ENCODE peak calls at places on chromosome 15, in six cellular contexts. One of them, this sample, is unnamed.

GRCh38 chr15:90300988-90301715 is 35.7 kb downstream of the NGRN start:
- DNase-seq in stomach: peak
- DNase-seq in SJSA1: peak
- DNase-seq in astrocyte: no peak
- DNase-seq in GM23338: peak
- DNase-seq in A549: peak
- DNase-seq in this sample: no peak

GRCh38 chr15:56428821-56429458 is 36.0 kb downstream of the MNS1 start:
- DNase-seq in stomach: no peak
- DNase-seq in SJSA1: no peak
- DNase-seq in astrocyte: peak
- DNase-seq in GM23338: peak
- DNase-seq in A549: peak
- DNase-seq in this sample: no peak

GRCh38 chr15:22262613-22263020 is 182.3 kb downstream of the OR4M2 start:
- DNase-seq in stomach: no peak
- DNase-seq in SJSA1: no peak
- DNase-seq in astrocyte: no peak
- DNase-seq in GM23338: no peak
- DNase-seq in A549: peak
- DNase-seq in this sample: no peak

GRCh38 chr15:44710236-44711088 is 661 bp downstream of the PATL2 start:
- DNase-seq in stomach: peak
- DNase-seq in SJSA1: no peak
- DNase-seq in astrocyte: peak
- DNase-seq in GM23338: peak
- DNase-seq in A549: peak
- DNase-seq in this sample: no peak

GRCh38 chr15:44802336-44802735 is 66.0 kb downstream of the TRIM69 start:
- DNase-seq in stomach: no peak
- DNase-seq in SJSA1: no peak
- DNase-seq in astrocyte: no peak
- DNase-seq in GM23338: no peak
- DNase-seq in A549: no peak
- DNase-seq in this sample: no peak

GRCh38 chr15:100602822-100603393 is 519 bp downstream of the ASB7 start:
- DNase-seq in stomach: no peak
- DNase-seq in SJSA1: peak
- DNase-seq in astrocyte: peak
- DNase-seq in GM23338: peak
- DNase-seq in A549: peak
- DNase-seq in this sample: no peak

GRCh38 chr15:60090747-60091146 is 86.6 kb downstream of the FOXB1 start:
- DNase-seq in stomach: no peak
- DNase-seq in SJSA1: no peak
- DNase-seq in astrocyte: no peak
- DNase-seq in GM23338: no peak
- DNase-seq in A549: peak
- DNase-seq in this sample: no peak

GRCh38 chr15:72271895-72272212 is 500 bp downstream of the PARP6 start:
- DNase-seq in stomach: no peak
- DNase-seq in SJSA1: no peak
- DNase-seq in astrocyte: peak
- DNase-seq in GM23338: peak
- DNase-seq in A549: peak
- DNase-seq in this sample: no peak

GRCh38 chr15:69081310-69082004 is 67.0 kb downstream of the NOX5 start:
- DNase-seq in stomach: no peak
- DNase-seq in SJSA1: no peak
- DNase-seq in astrocyte: peak
- DNase-seq in GM23338: peak
- DNase-seq in A549: no peak
- DNase-seq in this sample: peak

GRCh38 chr15:82585072-82585471 is 44.8 kb upstream of the RPS17 start:
- DNase-seq in stomach: no peak
- DNase-seq in SJSA1: no peak
- DNase-seq in astrocyte: peak
- DNase-seq in GM23338: peak
- DNase-seq in A549: no peak
- DNase-seq in this sample: peak

GRCh38 chr15:37099321-37100108 is 834 bp downstream of the MEIS2 start:
- DNase-seq in stomach: no peak
- DNase-seq in SJSA1: no peak
- DNase-seq in astrocyte: no peak
- DNase-seq in GM23338: peak
- DNase-seq in A549: peak
- DNase-seq in this sample: no peak

GRCh38 chr15:88505721-88506120 is 38.2 kb downstream of the MRPS11 start:
- DNase-seq in stomach: no peak
- DNase-seq in SJSA1: no peak
- DNase-seq in astrocyte: no peak
- DNase-seq in GM23338: no peak
- DNase-seq in A549: no peak
- DNase-seq in this sample: no peak

GRCh38 chr15:43218908-43219706 is 1.7 kb downstream of the EPB42 start:
- DNase-seq in stomach: no peak
- DNase-seq in SJSA1: no peak
- DNase-seq in astrocyte: no peak
- DNase-seq in GM23338: peak
- DNase-seq in A549: peak
- DNase-seq in this sample: no peak

GRCh38 chr15:36161781-36162212 is 417.6 kb upstream of the CDIN1 start:
- DNase-seq in stomach: no peak
- DNase-seq in SJSA1: no peak
- DNase-seq in astrocyte: no peak
- DNase-seq in GM23338: peak
- DNase-seq in A549: peak
- DNase-seq in this sample: peak

GRCh38 chr15:60464836-60465630 is 13.9 kb downstream of the ICE2 start:
- DNase-seq in stomach: no peak
- DNase-seq in SJSA1: no peak
- DNase-seq in astrocyte: peak
- DNase-seq in GM23338: no peak
- DNase-seq in A549: no peak
- DNase-seq in this sample: no peak

GRCh38 chr15:33994005-33994615 is 25.8 kb downstream of the CHRM5 start:
- DNase-seq in stomach: no peak
- DNase-seq in SJSA1: peak
- DNase-seq in astrocyte: peak
- DNase-seq in GM23338: peak
- DNase-seq in A549: peak
- DNase-seq in this sample: no peak

GRCh38 chr15:57251308-57251707 is 125.0 kb upstream of the CGNL1 start:
- DNase-seq in stomach: no peak
- DNase-seq in SJSA1: no peak
- DNase-seq in astrocyte: peak
- DNase-seq in GM23338: peak
- DNase-seq in A549: no peak
- DNase-seq in this sample: peak

GRCh38 chr15:57861805-57862586 is 155.5 kb downstream of the POLR2M start:
- DNase-seq in stomach: no peak
- DNase-seq in SJSA1: no peak
- DNase-seq in astrocyte: peak
- DNase-seq in GM23338: no peak
- DNase-seq in A549: no peak
- DNase-seq in this sample: peak

GRCh38 chr15:34280193-34280592 is 55.4 kb downstream of the EMC4 start:
- DNase-seq in stomach: no peak
- DNase-seq in SJSA1: no peak
- DNase-seq in astrocyte: no peak
- DNase-seq in GM23338: no peak
- DNase-seq in A549: no peak
- DNase-seq in this sample: no peak

GRCh38 chr15:93200448-93201226 is 111.6 kb upstream of the RGMA start:
- DNase-seq in stomach: no peak
- DNase-seq in SJSA1: no peak
- DNase-seq in astrocyte: no peak
- DNase-seq in GM23338: peak
- DNase-seq in A549: no peak
- DNase-seq in this sample: no peak

GRCh38 chr15:35986072-35986666 is 440.2 kb upstream of the DPH6 start:
- DNase-seq in stomach: no peak
- DNase-seq in SJSA1: no peak
- DNase-seq in astrocyte: no peak
- DNase-seq in GM23338: no peak
- DNase-seq in A549: no peak
- DNase-seq in this sample: peak

GRCh38 chr15:70714575-70714974 is 48.8 kb downstream of the UACA start:
- DNase-seq in stomach: no peak
- DNase-seq in SJSA1: no peak
- DNase-seq in astrocyte: peak
- DNase-seq in GM23338: no peak
- DNase-seq in A549: peak
- DNase-seq in this sample: no peak

GRCh38 chr15:70717237-70717793 is 46.0 kb downstream of the UACA start:
- DNase-seq in stomach: no peak
- DNase-seq in SJSA1: no peak
- DNase-seq in astrocyte: no peak
- DNase-seq in GM23338: no peak
- DNase-seq in A549: no peak
- DNase-seq in this sample: no peak

GRCh38 chr15:70710714-70711113 is 52.6 kb downstream of the UACA start:
- DNase-seq in stomach: no peak
- DNase-seq in SJSA1: no peak
- DNase-seq in astrocyte: no peak
- DNase-seq in GM23338: peak
- DNase-seq in A549: no peak
- DNase-seq in this sample: no peak

GRCh38 chr15:70715840-70716510 is 47.4 kb downstream of the UACA start:
- DNase-seq in stomach: no peak
- DNase-seq in SJSA1: no peak
- DNase-seq in astrocyte: peak
- DNase-seq in GM23338: no peak
- DNase-seq in A549: peak
- DNase-seq in this sample: no peak

DNA sequence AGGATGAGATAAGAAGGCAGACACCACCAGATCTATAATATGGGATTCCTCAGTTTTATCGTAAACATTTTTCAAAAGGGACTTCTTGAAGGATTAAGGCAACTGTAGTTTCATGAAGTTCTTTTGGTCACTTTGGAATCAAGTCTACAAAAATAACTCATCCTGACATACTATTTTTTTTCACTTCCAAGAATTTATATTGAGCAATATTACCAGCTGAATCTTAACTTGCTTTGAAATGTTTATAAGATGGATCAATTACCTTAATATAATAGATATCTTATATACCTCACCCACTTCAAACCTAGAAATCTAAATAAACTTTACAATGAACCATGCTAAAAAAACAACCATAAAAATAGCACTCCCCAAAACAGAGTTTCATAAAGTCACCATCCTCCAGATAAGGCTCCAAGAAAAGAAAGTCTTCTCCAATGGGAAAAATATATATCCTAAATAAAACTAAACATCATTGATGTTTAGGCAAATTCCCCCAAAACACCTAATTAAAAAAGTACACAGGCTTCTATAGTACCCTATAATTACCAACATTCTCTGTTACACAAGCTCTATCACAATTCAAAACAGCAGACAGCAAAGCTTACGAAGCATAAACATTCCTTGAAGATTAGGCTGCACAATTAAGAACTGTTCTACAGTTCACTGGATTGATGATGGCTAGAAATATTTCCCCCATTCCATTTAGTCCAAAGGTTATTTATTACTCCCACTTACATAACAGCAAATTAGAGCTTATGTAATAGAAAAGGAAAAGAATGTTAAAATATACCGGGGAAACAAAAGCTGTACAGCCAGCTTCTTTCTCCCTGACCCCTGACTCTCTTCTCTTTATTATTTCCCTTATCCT is 49.6 kb downstream of the UACA start:
- DNase-seq in stomach: no peak
- DNase-seq in SJSA1: no peak
- DNase-seq in astrocyte: peak
- DNase-seq in GM23338: no peak
- DNase-seq in A549: no peak
- DNase-seq in this sample: no peak
- H3K4me3 ChIP-seq in stomach: no peak
- H3K4me3 ChIP-seq in SJSA1: no peak
- H3K4me3 ChIP-seq in astrocyte: no peak
- H3K4me3 ChIP-seq in GM23338: no peak
- H3K4me3 ChIP-seq in A549: no peak
- H3K4me3 ChIP-seq in this sample: no peak

GRCh38 chr15:75712668-75713337 is at the start of gene CSPG4:
- DNase-seq in stomach: peak
- DNase-seq in SJSA1: no peak
- DNase-seq in astrocyte: peak
- DNase-seq in GM23338: peak
- DNase-seq in A549: no peak
- DNase-seq in this sample: peak
- H3K4me3 ChIP-seq in stomach: peak
- H3K4me3 ChIP-seq in SJSA1: no peak
- H3K4me3 ChIP-seq in astrocyte: peak
- H3K4me3 ChIP-seq in GM23338: peak
- H3K4me3 ChIP-seq in A549: no peak
- H3K4me3 ChIP-seq in this sample: peak

GRCh38 chr15:80768158-80768557 is 11.0 kb upstream of the CEMIP start:
- DNase-seq in stomach: no peak
- DNase-seq in SJSA1: no peak
- DNase-seq in astrocyte: no peak
- DNase-seq in GM23338: no peak
- DNase-seq in A549: no peak
- DNase-seq in this sample: no peak
- H3K4me3 ChIP-seq in stomach: no peak
- H3K4me3 ChIP-seq in SJSA1: no peak
- H3K4me3 ChIP-seq in astrocyte: no peak
- H3K4me3 ChIP-seq in GM23338: no peak
- H3K4me3 ChIP-seq in A549: no peak
- H3K4me3 ChIP-seq in this sample: no peak

GRCh38 chr15:84600331-84600686 is 500 bp upstream of the ZSCAN2 start:
- DNase-seq in stomach: peak
- DNase-seq in SJSA1: peak
- DNase-seq in astrocyte: peak
- DNase-seq in GM23338: peak
- DNase-seq in A549: peak
- DNase-seq in this sample: peak

GRCh38 chr15:84599906-84600305 is 903 bp upstream of the ZSCAN2 start:
- DNase-seq in stomach: no peak
- DNase-seq in SJSA1: no peak
- DNase-seq in astrocyte: no peak
- DNase-seq in GM23338: peak
- DNase-seq in A549: no peak
- DNase-seq in this sample: no peak

GRCh38 chr15:84595660-84596059 is 5.1 kb upstream of the ZSCAN2 start:
- DNase-seq in stomach: no peak
- DNase-seq in SJSA1: no peak
- DNase-seq in astrocyte: no peak
- DNase-seq in GM23338: no peak
- DNase-seq in A549: no peak
- DNase-seq in this sample: no peak

GRCh38 chr15:84598993-84599392 is 1.8 kb upstream of the ZSCAN2 start:
- DNase-seq in stomach: peak
- DNase-seq in SJSA1: no peak
- DNase-seq in astrocyte: peak
- DNase-seq in GM23338: peak
- DNase-seq in A549: peak
- DNase-seq in this sample: no peak

DNA sequence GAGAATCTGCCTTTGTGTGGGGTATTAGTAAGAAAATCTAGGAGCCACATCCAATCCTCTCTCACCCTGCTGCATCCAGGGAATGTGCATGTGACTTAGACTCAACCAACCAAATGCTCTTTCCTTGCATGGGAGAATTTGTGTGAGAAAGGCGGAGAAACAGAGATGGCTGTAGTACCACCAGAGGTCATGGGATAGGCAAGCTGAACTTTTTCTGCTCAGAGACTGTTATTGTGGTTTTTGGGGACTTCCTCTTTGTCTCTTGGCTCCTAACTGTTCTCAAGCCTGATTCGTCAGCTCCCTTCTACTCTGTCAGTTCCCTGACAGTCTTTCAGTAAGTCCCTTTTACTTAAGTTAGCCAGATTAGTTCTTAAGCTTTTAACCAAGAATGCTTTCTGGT is 2.6 kb upstream of the ZSCAN2 start:
- DNase-seq in stomach: no peak
- DNase-seq in SJSA1: no peak
- DNase-seq in astrocyte: no peak
- DNase-seq in GM23338: peak
- DNase-seq in A549: no peak
- DNase-seq in this sample: no peak
- H3K4me3 ChIP-seq in stomach: no peak
- H3K4me3 ChIP-seq in SJSA1: no peak
- H3K4me3 ChIP-seq in astrocyte: no peak
- H3K4me3 ChIP-seq in GM23338: no peak
- H3K4me3 ChIP-seq in A549: no peak
- H3K4me3 ChIP-seq in this sample: no peak

This sample was measured in skeletal muscle cell.